ENCODE peak calls at places on chromosomes 5 and 9, in ten cellular contexts. A is T-helper 17 cell, F is fibroblast of lung, N is A172, L is EH, Y is breast epithelium, Q is H54, D is lower lobe of right lung, I is GM23338, M is nephron progenitor cell. P is an unnamed sample.
A peak's percentile ranks its signal among the peaks of the same experiment; 100 is the strongest.

GRCh38 chr5:78526049-78526525 is 122.5 kb downstream of the LHFPL2 start:
- DNase-seq in A (no peak), F (peak; percentile 90), N (peak; percentile 90), L (peak; percentile 81), Y (no peak), Q (peak; percentile 53), D (no peak), I (no peak), M (no peak), P (no peak)

GRCh38 chr9:90854637-90855036 is 53.0 kb downstream of the SYK start:
- DNase-seq in A (no peak), F (no peak), N (peak; percentile 59), L (no peak), Y (no peak), Q (no peak), D (no peak), I (no peak), M (no peak), P (no peak)

GRCh38 chr5:174721522-174722432 is 2.6 kb upstream of the MSX2 start:
- DNase-seq in A (no peak), F (no peak), N (no peak), L (no peak), Y (no peak), Q (no peak), D (no peak), I (no peak), M (no peak), P (no peak)

GRCh38 chr5:149011731-149012130 is 51.1 kb downstream of the SH3TC2 start:
- DNase-seq in A (no peak), F (no peak), N (no peak), L (no peak), Y (no peak), Q (no peak), D (no peak), I (no peak), M (no peak), P (no peak)

GRCh38 chr5:115419794-115420585 is 123.5 kb upstream of the CCDC112 start:
- DNase-seq in A (no peak), F (peak; percentile 98), N (peak; percentile 96), L (peak; percentile 96), Y (no peak), Q (peak; percentile 51), D (no peak), I (peak; percentile 21), M (no peak), P (no peak)

GRCh38 chr9:32525506-32525905 is 490 bp downstream of the RIGI start:
- DNase-seq in A (no peak), F (peak; percentile 8), N (peak; percentile 26), L (peak; percentile 30), Y (no peak), Q (no peak), D (no peak), I (no peak), M (no peak), P (no peak)

GRCh38 chr5:163379298-163380155 is 57.9 kb upstream of the CCNG1 start:
- DNase-seq in A (no peak), F (peak; percentile 93), N (peak; percentile 88), L (peak; percentile 25), Y (no peak), Q (peak; percentile 15), D (no peak), I (no peak), M (no peak), P (no peak)

GRCh38 chr9:68683433-68683832 is 21.6 kb upstream of the PIP5K1B start:
- DNase-seq in A (no peak), F (no peak), N (no peak), L (no peak), Y (no peak), Q (no peak), D (no peak), I (no peak), M (no peak), P (no peak)

GRCh38 chr9:136902259-136902821 is 16.0 kb downstream of the TRAF2 start:
- DNase-seq in A (peak; percentile 86), F (peak; percentile 76), N (peak; percentile 99), L (peak; percentile 66), Y (peak; percentile 79), Q (peak; percentile 95), D (peak; percentile 86), I (no peak), M (no peak), P (peak; percentile 67)

GRCh38 chr5:36099748-36100147 is 33.1 kb upstream of the UGT3A2 start:
- DNase-seq in A (no peak), F (no peak), N (no peak), L (no peak), Y (no peak), Q (no peak), D (no peak), I (peak; percentile 38), M (no peak), P (no peak)

GRCh38 chr5:176697929-176698520 is 50.7 kb downstream of the TSPAN17 start:
- DNase-seq in A (no peak), F (no peak), N (no peak), L (no peak), Y (no peak), Q (no peak), D (no peak), I (peak; percentile 68), M (peak; percentile 51), P (no peak)

GRCh38 chr9:123997665-123998277 is 13.8 kb upstream of the LHX2 start:
- DNase-seq in A (no peak), F (no peak), N (no peak), L (peak; percentile 19), Y (no peak), Q (no peak), D (peak; percentile 81), I (peak; percentile 54), M (peak; percentile 69), P (peak; percentile 52)

GRCh38 chr5:125700380-125700856 is 722.8 kb upstream of the GRAMD2B start:
- DNase-seq in A (no peak), F (peak; percentile 56), N (no peak), L (no peak), Y (no peak), Q (no peak), D (no peak), I (no peak), M (no peak), P (no peak)